ENCODE peak calls at places on chromosome 15, in four cellular contexts. R, H, N and Y are unnamed samples.

GRCh38 chr15:85289677-85290365 is 90.6 kb upstream of the AKAP13 start:
- DNase-seq in H (no peak), R (no peak), N (no peak), Y (no peak)

GRCh38 chr15:69697913-69698312 is 245.3 kb downstream of the RPLP1 start:
- DNase-seq in H (no peak), N (no peak), R (no peak), Y (peak)

GRCh38 chr15:73866881-73867410 is 6.4 kb upstream of the TBC1D21 start:
- DNase-seq in R (no peak), H (peak), N (no peak), Y (no peak)

GRCh38 chr15:73504885-73505284 is 61.9 kb downstream of the REC114 start:
- DNase-seq in N (no peak), R (no peak), H (peak), Y (no peak)

GRCh38 chr15:74625693-74626092 is 10.1 kb downstream of the CLK3 start:
- DNase-seq in R (no peak), N (no peak), H (no peak), Y (no peak)

GRCh38 chr15:51368751-51369450 is 27.4 kb downstream of the GLDN start:
- DNase-seq in H (no peak), R (no peak), N (no peak), Y (no peak)

GRCh38 chr15:49270541-49271421 is 100.7 kb downstream of the GALK2 start:
- DNase-seq in H (no peak), R (no peak), N (no peak), Y (no peak)

GRCh38 chr15:76994971-76995945 is at the start of gene PSTPIP1:
- DNase-seq in R (peak), H (no peak), N (no peak), Y (peak)

GRCh38 chr15:75230524-75231371 is 27.4 kb upstream of the GOLGA6C start:
- DNase-seq in H (no peak), N (no peak), R (peak), Y (no peak)

GRCh38 chr15:69760263-69760855 is 307.7 kb downstream of the RPLP1 start:
- DNase-seq in H (no peak), N (no peak), R (no peak), Y (peak)

GRCh38 chr15:32998182-32998581 is 196.3 kb downstream of the FMN1 start:
- DNase-seq in N (no peak), H (no peak), R (no peak), Y (no peak)

GRCh38 chr15:85625856-85626255 is 168.9 kb downstream of the KLHL25 start:
- DNase-seq in N (no peak), H (no peak), R (no peak), Y (no peak)

GRCh38 chr15:95162521-95162920 is 931.2 kb downstream of the MCTP2 start:
- DNase-seq in N (no peak), H (no peak), R (no peak), Y (no peak)

GRCh38 chr15:65660927-65661326 is 39.2 kb downstream of the SLC24A1 start:
- DNase-seq in H (no peak), N (no peak), R (no peak), Y (peak)

GRCh38 chr15:69377137-69377536 is 37.0 kb upstream of the KIF23 start:
- DNase-seq in R (no peak), N (no peak), H (no peak), Y (no peak)

GRCh38 chr15:75796321-75796720 is 46.9 kb upstream of the UBE2Q2 start:
- DNase-seq in R (no peak), H (no peak), N (no peak), Y (no peak)

GRCh38 chr15:40722934-40723333 is 28.0 kb downstream of the RAD51 start:
- DNase-seq in H (no peak), R (no peak), N (no peak), Y (no peak)

GRCh38 chr15:65740148-65740547 is 51.9 kb downstream of the DENND4A start:
- DNase-seq in H (no peak), R (no peak), N (no peak), Y (no peak)

GRCh38 chr15:74406992-74407705 is 26.6 kb downstream of the SEMA7A start:
- DNase-seq in R (no peak), H (peak), N (no peak), Y (no peak)

GRCh38 chr15:54518145-54518941 is 540.1 kb downstream of the UNC13C start:
- DNase-seq in R (no peak), N (peak), H (no peak), Y (no peak)

GRCh38 chr15:38069001-38069400 is 134.6 kb downstream of the TMCO5A start:
- DNase-seq in H (no peak), N (peak), R (peak), Y (peak)

DNA sequence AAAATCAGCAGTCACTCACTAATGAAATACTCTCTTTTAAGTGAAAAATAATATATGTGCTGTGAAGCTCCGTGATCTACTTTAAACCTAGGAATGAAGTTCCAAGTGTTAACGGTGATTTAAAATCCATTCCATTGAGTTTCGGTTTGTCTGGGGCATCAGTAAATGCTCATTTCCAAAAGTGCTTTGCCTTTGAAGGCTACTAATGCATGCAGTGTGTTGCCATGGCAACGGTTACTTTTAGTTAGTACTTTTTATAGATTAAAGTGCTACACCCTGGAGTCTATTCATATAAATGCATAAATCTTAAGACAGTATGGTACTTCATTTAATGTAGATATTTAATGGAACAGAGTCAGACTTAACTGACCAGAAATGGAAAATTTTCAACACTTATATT is 46.5 kb upstream of the GOLGA8J start:
- DNase-seq in R (no peak), H (no peak), N (no peak), Y (no peak)
- TF ChIP-seq SPI1 in R (no peak), H (no peak), N (no peak), Y (no peak)

GRCh38 chr15:50315814-50316630 is 39.0 kb downstream of the GABPB1 start:
- DNase-seq in R (no peak), N (no peak), H (peak), Y (no peak)
- TF ChIP-seq SPI1 in R (no peak), N (no peak), H (no peak), Y (no peak)

DNA sequence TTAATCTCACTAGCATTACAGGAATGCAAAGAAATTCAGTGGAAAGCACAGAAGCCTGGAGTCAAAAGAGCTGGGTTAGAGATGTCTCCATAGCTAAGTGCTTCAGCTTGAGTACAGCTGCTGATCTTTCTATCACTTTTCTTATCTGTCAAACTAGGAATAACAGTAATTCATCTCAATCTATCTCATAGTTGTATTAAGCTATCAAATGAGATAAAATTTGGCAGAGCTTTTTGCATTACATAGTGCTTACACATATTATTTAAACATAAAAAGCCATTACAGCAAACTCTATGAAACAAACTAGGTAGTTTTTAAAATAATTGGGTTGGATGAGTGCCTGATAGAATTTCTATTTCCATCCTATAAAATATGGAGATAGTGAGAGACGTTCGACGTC is 799.5 kb upstream of the SEMA6D start:
- DNase-seq in N (no peak), R (no peak), H (no peak), Y (no peak)
- TF ChIP-seq SPI1 in N (no peak), R (no peak), H (no peak), Y (no peak)

GRCh38 chr15:63287109-63287508 is 9.7 kb downstream of the APH1B start:
- DNase-seq in H (no peak), R (no peak), N (no peak), Y (no peak)
- TF ChIP-seq SPI1 in H (no peak), R (no peak), N (no peak), Y (no peak)

DNA sequence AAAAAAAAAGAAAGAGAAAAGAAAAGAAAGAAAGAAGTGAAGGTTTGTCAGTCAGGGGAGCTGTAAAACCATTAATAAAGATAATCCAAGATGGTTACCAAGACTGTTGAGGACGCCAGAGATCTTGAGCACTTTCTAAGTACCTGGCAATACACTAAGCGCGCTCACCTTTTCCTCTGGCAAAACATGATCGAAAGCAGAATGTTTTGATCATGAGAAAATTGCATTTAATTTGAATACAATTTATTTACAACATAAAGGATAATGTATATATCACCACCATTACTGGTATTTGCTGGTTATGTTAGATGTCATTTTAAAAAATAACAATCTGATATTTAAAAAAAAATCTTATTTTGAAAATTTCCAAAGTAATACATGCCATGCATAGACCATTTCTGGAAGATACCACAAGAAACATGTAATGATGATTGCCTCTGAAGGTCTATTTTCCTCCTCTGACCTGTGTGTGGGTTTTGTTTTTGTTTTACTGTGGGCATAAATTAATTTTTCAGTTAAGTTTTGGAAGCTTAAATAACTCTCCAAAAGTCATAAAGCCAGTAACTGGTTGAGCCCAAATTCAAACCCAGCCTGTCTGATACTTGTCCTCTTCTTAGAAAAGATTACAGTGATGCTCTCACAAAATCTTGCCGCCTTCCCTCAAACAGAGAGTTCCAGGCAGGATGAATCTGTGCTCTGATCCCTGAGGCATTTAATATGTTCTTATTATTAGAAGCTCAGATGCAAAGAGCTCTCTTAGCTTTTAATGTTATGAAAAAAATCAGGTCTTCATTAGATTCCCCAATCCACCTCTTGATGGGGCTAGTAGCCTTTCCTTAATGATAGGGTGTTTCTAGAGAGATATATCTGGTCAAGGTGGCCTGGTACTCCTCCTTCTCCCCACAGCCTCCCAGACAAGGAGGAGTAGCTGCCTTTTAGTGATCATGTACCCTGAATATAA is 2.0 kb downstream of the B2M start:
- DNase-seq in R (no peak), N (no peak), H (peak), Y (no peak)
- TF ChIP-seq SPI1 in R (no peak), N (no peak), H (no peak), Y (no peak)

DNA sequence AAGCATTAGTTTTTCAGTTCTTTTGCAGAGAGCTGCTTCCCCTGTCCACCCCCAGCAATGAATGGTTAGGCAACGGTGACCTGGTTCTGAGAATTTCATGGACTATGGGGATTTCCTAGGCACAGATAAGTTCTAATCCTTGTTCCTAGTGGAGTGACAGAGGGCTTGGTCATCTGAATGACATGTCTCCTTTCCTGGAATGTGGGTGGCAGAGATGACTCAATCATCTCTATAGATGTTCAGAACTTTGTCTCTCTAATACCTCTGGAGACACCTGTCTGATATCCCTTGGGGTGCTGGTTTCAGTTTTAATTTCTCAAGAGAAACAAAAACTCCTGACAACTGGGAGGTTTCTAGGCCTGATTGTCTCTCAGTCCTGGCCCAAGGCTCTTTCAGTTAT is 10.4 kb downstream of the PLA2G4E start:
- DNase-seq in H (no peak), R (peak), N (peak), Y (no peak)
- TF ChIP-seq SPI1 in H (no peak), R (no peak), N (no peak), Y (no peak)

GRCh38 chr15:98160236-98160635 is 199.7 kb downstream of the ARRDC4 start:
- DNase-seq in R (peak), H (no peak), N (no peak), Y (no peak)
- TF ChIP-seq SPI1 in R (no peak), H (no peak), N (no peak), Y (no peak)

GRCh38 chr15:88012711-88013110 is 243.8 kb downstream of the NTRK3 start:
- DNase-seq in H (no peak), R (no peak), N (no peak), Y (no peak)

GRCh38 chr15:88013111-88013510 is 243.4 kb downstream of the NTRK3 start:
- DNase-seq in H (no peak), N (no peak), R (no peak), Y (no peak)

GRCh38 chr15:88014492-88014891 is 242.0 kb downstream of the NTRK3 start:
- DNase-seq in H (no peak), N (no peak), R (no peak), Y (no peak)

GRCh38 chr15:88016373-88016772 is 240.2 kb downstream of the NTRK3 start:
- DNase-seq in N (no peak), R (no peak), H (no peak), Y (no peak)

GRCh38 chr15:88015228-88015860 is 241.2 kb downstream of the NTRK3 start:
- DNase-seq in R (no peak), H (no peak), N (no peak), Y (no peak)
- TF ChIP-seq SPI1 in R (no peak), H (no peak), N (no peak), Y (no peak)

GRCh38 chr15:72369964-72370363 is 5.8 kb downstream of the HEXA start:
- DNase-seq in R (no peak), H (no peak), N (no peak), Y (peak)

GRCh38 chr15:72379856-72380255 is 4.0 kb upstream of the HEXA start:
- DNase-seq in N (no peak), H (no peak), R (no peak), Y (no peak)

GRCh38 chr15:72375846-72376581 is at the start of gene HEXA:
- DNase-seq in N (peak), H (peak), R (peak), Y (peak)

GRCh38 chr15:72380743-72381142 is 4.9 kb upstream of the HEXA start:
- DNase-seq in N (no peak), R (no peak), H (no peak), Y (no peak)

DNA sequence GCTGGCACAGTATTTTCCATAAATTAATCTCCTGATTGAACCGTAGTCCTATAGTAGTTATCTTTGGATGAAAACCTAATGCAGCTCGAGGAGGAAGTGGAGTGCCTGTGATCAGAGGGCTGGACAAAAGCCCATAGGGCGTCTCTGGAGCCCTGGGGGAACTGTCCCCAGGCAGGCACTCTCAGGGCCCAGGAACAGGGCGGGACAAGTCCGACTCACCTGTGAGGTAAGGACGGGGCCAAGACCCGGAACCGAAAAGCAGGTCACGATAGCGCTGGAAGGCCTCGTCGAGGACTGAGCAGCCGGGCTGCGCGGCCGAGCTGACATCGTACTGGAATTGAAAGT is 341 bp downstream of the HEXA start:
- DNase-seq in R (no peak), N (no peak), H (peak), Y (peak)
- TF ChIP-seq SPI1 in R (peak), N (peak), H (peak), Y (peak)